ENCODE peak calls at places on chromosomes 1 and 21, in nine cellular contexts. P is HepG2, N is K562, K is A549, E is HCT116, Y is GM12878, O is Panc1, V is GM23338, F is SK-N-SH. A is an unnamed sample.

GRCh38 chr1:201422436-201423030 is 1.0 kb upstream of the TNNI1 start:
- DNase-seq in P (no peak), N (no peak), K (no peak), E (no peak), Y (no peak), O (no peak), V (no peak), F (no peak), A (no peak)

GRCh38 chr21:44983421-44984206 is 43.8 kb downstream of the SLX9 start:
- DNase-seq in P (peak; percentile 35), N (no peak), K (no peak), E (no peak), Y (no peak), O (no peak), V (no peak), F (no peak), A (no peak)

GRCh38 chr1:166849135-166849534 is 9.9 kb downstream of the POGK start:
- DNase-seq in P (no peak), N (no peak), K (no peak), E (no peak), Y (no peak), O (no peak), V (no peak), F (no peak), A (no peak)

GRCh38 chr1:23452011-23452411 is 27.5 kb upstream of the TCEA3 start:
- DNase-seq in P (no peak), N (no peak), K (no peak), E (peak; percentile 24), Y (no peak), O (no peak), V (no peak), F (peak; percentile 54), A (no peak)

GRCh38 chr1:27668808-27669723 is 2.9 kb downstream of the IFI6 start:
- DNase-seq in P (no peak), N (peak; percentile 84), K (peak; percentile 55), E (no peak), Y (no peak), O (no peak), V (peak; percentile 79), F (peak; percentile 85), A (peak; percentile 78)

GRCh38 chr1:222167111-222167510 is 380.8 kb downstream of the HHIPL2 start:
- DNase-seq in P (no peak), N (peak; percentile 58), K (peak; percentile 22), E (peak; percentile 35), Y (peak; percentile 32), O (peak; percentile 24), V (peak; percentile 65), F (peak; percentile 41), A (no peak)

GRCh38 chr1:40185951-40186864 is 25.0 kb downstream of the RLF start:
- DNase-seq in P (no peak), N (no peak), K (no peak), E (no peak), Y (peak; percentile 82), O (no peak), V (peak; percentile 7), F (no peak), A (no peak)

GRCh38 chr1:82931051-82931450 is 1067.9 kb downstream of the TTLL7 start:
- DNase-seq in P (no peak), N (no peak), K (no peak), E (no peak), Y (no peak), O (no peak), V (no peak), F (no peak), A (no peak)

GRCh38 chr1:236994450-236994849 is 9.8 kb downstream of the MT1HL1 start:
- DNase-seq in P (no peak), N (no peak), K (no peak), E (no peak), Y (no peak), O (no peak), V (no peak), F (no peak), A (no peak)

DNA sequence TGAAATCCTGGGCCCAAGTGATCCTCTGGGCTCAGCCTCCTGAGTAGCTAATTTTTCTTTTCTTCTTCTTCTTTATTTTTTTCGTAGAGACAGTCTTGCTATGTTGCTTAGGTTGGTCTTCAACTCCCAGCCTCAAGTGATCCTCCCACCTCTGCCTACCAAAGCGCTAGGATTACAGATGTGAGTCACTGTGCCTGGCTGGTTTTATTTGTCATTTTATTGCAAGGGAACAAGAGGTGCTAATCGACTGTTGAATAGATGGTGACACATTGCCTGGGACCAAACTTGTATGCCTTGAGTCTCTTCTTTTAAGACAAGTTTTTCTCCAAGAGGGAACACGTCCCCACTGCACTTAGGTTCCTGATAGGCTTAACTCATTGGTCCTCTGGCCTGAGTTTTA is 20.0 kb upstream of the KLHDC8A start:
- DNase-seq in P (no peak), N (no peak), K (no peak), E (peak; percentile 50), Y (no peak), O (no peak), V (no peak), F (no peak), A (no peak)
- TF ChIP-seq REST in P (no peak), N (no peak), K (no peak), E (no peak), Y (no peak), O (no peak), V (no peak), F (no peak), A (no peak)

GRCh38 chr1:170196490-170196889 is 50.7 kb downstream of the NTMT2 start:
- DNase-seq in P (no peak), N (no peak), K (no peak), E (no peak), Y (no peak), O (no peak), V (no peak), F (no peak), A (no peak)
- H3K27ac ChIP-seq in P (no peak overlapping the region), N (no peak overlapping the region), K (no peak overlapping the region), E (no peak overlapping the region), Y (no peak overlapping the region), O (no peak overlapping the region), V (no peak overlapping the region), F (no peak overlapping the region), A (no peak overlapping the region)

DNA sequence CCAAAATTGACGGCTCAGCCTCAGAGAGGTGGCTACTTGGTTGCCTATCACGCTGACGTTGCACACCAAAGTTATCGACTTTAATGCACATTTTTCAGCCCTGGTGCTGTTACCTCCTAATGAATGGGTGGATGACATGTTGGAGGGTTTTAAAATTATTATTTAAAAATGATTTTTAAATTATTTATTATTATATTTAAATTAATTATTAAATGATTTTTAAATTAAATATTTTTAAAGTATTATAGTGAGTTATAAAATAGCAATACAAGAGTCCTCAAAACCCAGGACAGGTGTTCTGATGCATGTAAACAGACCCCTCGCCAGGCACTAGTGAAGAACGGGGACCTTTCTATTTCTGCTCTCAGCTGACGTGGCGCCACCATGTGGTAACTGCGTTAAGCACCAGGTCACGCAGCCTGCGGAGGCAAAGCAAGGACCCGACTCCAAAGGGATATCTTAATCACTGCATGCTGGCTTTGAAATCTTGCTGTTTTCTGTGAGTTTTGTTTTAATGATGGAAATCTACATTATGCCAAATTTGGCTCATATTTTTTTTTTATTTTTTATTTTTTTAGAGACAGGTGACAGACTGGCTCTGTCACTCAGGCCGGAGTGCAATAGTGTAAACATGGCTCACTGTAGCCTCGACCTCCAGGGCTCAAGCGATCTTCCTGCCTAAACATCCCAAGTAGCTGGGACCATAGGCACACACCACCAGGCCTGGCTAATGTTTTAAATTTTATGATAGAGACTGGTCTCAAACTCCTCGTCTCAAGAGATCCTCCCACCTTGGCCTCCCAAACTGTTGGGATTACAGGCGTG is 22.6 kb downstream of the CASP9 start:
- DNase-seq in P (peak; percentile 55), N (peak; percentile 81), K (peak; percentile 74), E (peak; percentile 16), Y (no peak), O (no peak), V (peak; percentile 92), F (peak; percentile 78), A (no peak)
- TF ChIP-seq REST in P (no peak), N (no peak), K (no peak), E (no peak), Y (no peak), O (no peak), V (no peak), F (no peak), A (no peak)

GRCh38 chr1:17527036-17527914 is 12.2 kb upstream of the ARHGEF10L start:
- DNase-seq in P (no peak), N (no peak), K (no peak), E (no peak), Y (no peak), O (no peak), V (no peak), F (no peak), A (no peak)
- H3K27ac ChIP-seq in P (no peak overlapping the region), N (no peak overlapping the region), K (no peak overlapping the region), E (no peak overlapping the region), Y (no peak overlapping the region), O (peak overlapping the region; percentile 61), V (no peak overlapping the region), F (no peak overlapping the region), A (no peak overlapping the region)